ENCODE peak calls at places on chromosomes 4 and X, in five cellular contexts. V is endothelial cell; W is nucleus accumbens; H is activated CD4-positive, alpha-beta T cell treated with anti-CD3 and anti-CD28 coated beads, Interleukin-2, amount 50 U/mL, for 1 hour; T is activated T-helper 1 cell treated with Interleukin-2 at 50 U/mL for 16 hours. S is an unnamed sample.

GRCh38 chr4:57073559-57073958 is 36.6 kb downstream of the IGFBP7 start:
- DNase-seq in V (no peak), W (no peak), H (no peak), T (no peak), S (no peak)

GRCh38 chrX:46554942-46555341 is 9.7 kb upstream of the ZNF674 start:
- DNase-seq in V (no peak), W (no peak), H (no peak), T (no peak), S (peak; percentile 15)

GRCh38 chrX:56788717-56789122 is 59.7 kb downstream of the NBDY start:
- DNase-seq in V (no peak), W (peak; percentile 79), H (no peak), T (peak; percentile 50), S (peak; percentile 65)

GRCh38 chrX:96433409-96434122 is 251.1 kb upstream of the DIAPH2 start:
- DNase-seq in V (no peak), W (no peak), H (no peak), T (no peak), S (no peak)

GRCh38 chrX:47584714-47585113 is 2.5 kb downstream of the TIMP1 start:
- DNase-seq in V (no peak), W (no peak), H (no peak), T (no peak), S (no peak)

GRCh38 chr4:156685308-156685707 is 286.3 kb downstream of the PDGFC start:
- DNase-seq in V (no peak), W (no peak), H (no peak), T (no peak), S (no peak)

GRCh38 chrX:2549874-2550273 is 49.1 kb upstream of the DHRSX start:
- DNase-seq in V (no peak), W (no peak), H (no peak), T (no peak), S (no peak)

GRCh38 chr4:145530662-145531061 is 49.0 kb downstream of the SMAD1 start:
- DNase-seq in V (no peak), W (no peak), H (no peak), T (no peak), S (no peak)

GRCh38 chr4:172344266-172344772 is 531.1 kb downstream of the GALNTL6 start:
- DNase-seq in V (no peak), W (no peak), H (no peak), T (no peak), S (no peak)

GRCh38 chr4:129323630-129324029 is 227.7 kb downstream of the C4orf33 start:
- DNase-seq in V (no peak), W (no peak), H (no peak), T (no peak), S (no peak)

GRCh38 chr4:40583850-40584439 is 45.7 kb downstream of the RBM47 start:
- DNase-seq in V (no peak), W (no peak), H (no peak), T (no peak), S (no peak)

GRCh38 chrX:131816551-131817136 is 206.5 kb upstream of the STK26 start:
- DNase-seq in V (no peak), W (peak; percentile 85), H (peak; percentile 66), T (peak; percentile 71), S (peak; percentile 90)

GRCh38 chrX:110646386-110646785 is 149.2 kb downstream of the CHRDL1 start:
- DNase-seq in V (no peak), W (no peak), H (no peak), T (no peak), S (no peak)

GRCh38 chrX:71911731-71912050 is 1.0 kb downstream of the NHSL2 start:
- DNase-seq in V (no peak), W (no peak), H (no peak), T (no peak), S (no peak)

GRCh38 chr4:38462659-38463058 is 201.3 kb upstream of the KLF3 start:
- DNase-seq in V (no peak), W (no peak), H (no peak), T (no peak), S (no peak)

GRCh38 chrX:47568656-47569295 is 7.8 kb downstream of the ARAF start:
- DNase-seq in V (no peak), W (no peak), H (peak; percentile 36), T (no peak), S (peak; percentile 38)

GRCh38 chr4:3749081-3749480 is 17.1 kb upstream of the ADRA2C start:
- DNase-seq in V (no peak), W (no peak), H (no peak), T (no peak), S (no peak)

GRCh38 chr4:145881991-145882390 is 56.6 kb downstream of the ZNF827 start:
- DNase-seq in V (no peak), W (no peak), H (no peak), T (no peak), S (no peak)

S was measured in CD4-positive, alpha-beta memory T cell.